ENCODE peak calls at places on chromosomes 5 and 9, in seven cellular contexts. F, E, P, N, M, Q and B are unnamed samples.
A peak's percentile ranks its signal among the peaks of the same experiment; 100 is the strongest.

GRCh38 chr5:36887532-36887931 is 11.0 kb downstream of the NIPBL start:
- DNase-seq in N (no peak), E (peak; percentile 15), Q (no peak), F (no peak), M (no peak), P (no peak), B (no peak)

GRCh38 chr9:136358016-136358415 is 5.5 kb downstream of the DNLZ start:
- DNase-seq in M (no peak), F (no peak), Q (no peak), N (no peak), P (no peak), E (no peak), B (no peak)

GRCh38 chr9:93677061-93677571 is 100.7 kb downstream of the PHF2 start:
- DNase-seq in Q (no peak), E (no peak), P (peak; percentile 29), F (peak; percentile 7), N (peak; percentile 1), M (no peak), B (peak; percentile 12)

GRCh38 chr9:91820949-91821880 is 128.8 kb downstream of the ROR2 start:
- DNase-seq in M (no peak), P (no peak), E (no peak), N (no peak), Q (no peak), F (no peak), B (no peak)

GRCh38 chr5:74763504-74763903 is 3.4 kb downstream of the GFM2 start:
- DNase-seq in P (no peak), E (peak; percentile 23), M (no peak), Q (no peak), N (no peak), F (no peak), B (no peak)

GRCh38 chr9:132372177-132373095 is 17.6 kb upstream of the SETX start:
- DNase-seq in M (peak; percentile 40), P (peak; percentile 77), N (peak; percentile 61), F (peak; percentile 36), E (no peak), Q (no peak), B (no peak)

GRCh38 chr5:149271717-149272558 is at the start of gene AFAP1L1:
- DNase-seq in E (peak; percentile 81), P (peak; percentile 67), M (peak; percentile 53), Q (no peak), N (peak; percentile 78), F (peak; percentile 82), B (peak; percentile 53)

GRCh38 chr5:124022966-124023365 is 511.0 kb downstream of the CSNK1G3 start:
- DNase-seq in F (no peak), N (no peak), E (no peak), M (no peak), Q (no peak), P (no peak), B (no peak)

GRCh38 chr9:78903581-78903980 is 606.7 kb downstream of the PSAT1 start:
- DNase-seq in M (no peak), E (no peak), Q (no peak), F (no peak), N (no peak), P (no peak), B (no peak)

GRCh38 chr9:31608413-31608812 is 776.0 kb upstream of the ACO1 start:
- DNase-seq in Q (no peak), M (peak; percentile 6), P (no peak), N (no peak), E (no peak), F (no peak), B (no peak)

GRCh38 chr9:112753725-112754124 is 3.2 kb downstream of the SNX30 start:
- DNase-seq in M (peak; percentile 61), E (peak; percentile 76), P (no peak), F (no peak), Q (no peak), N (no peak), B (no peak)

GRCh38 chr5:140219068-140219971 is 44.3 kb downstream of the CYSTM1 start:
- DNase-seq in F (no peak), M (no peak), P (no peak), N (no peak), Q (no peak), E (no peak), B (no peak)

GRCh38 chr9:124673063-124673462 is 98.0 kb downstream of the NR6A1 start:
- DNase-seq in Q (no peak), M (no peak), F (no peak), P (no peak), E (no peak), N (no peak), B (no peak)

GRCh38 chr5:64807505-64807904 is 38.8 kb downstream of the CWC27 start:
- DNase-seq in N (no peak), Q (no peak), M (no peak), F (no peak), P (no peak), E (no peak), B (no peak)

GRCh38 chr5:172795401-172795977 is 24.5 kb upstream of the DUSP1 start:
- DNase-seq in P (peak; percentile 89), Q (no peak), E (peak; percentile 53), N (no peak), M (no peak), F (peak; percentile 95), B (no peak)

GRCh38 chr5:55226934-55227737 is at the start of gene MCIDAS:
- DNase-seq in M (peak; percentile 66), Q (no peak), N (peak; percentile 52), P (no peak), F (peak; percentile 20), E (peak; percentile 90), B (peak; percentile 72)
- TF ChIP-seq CTCF in M (no peak), Q (peak; percentile 12), N (no peak), P (no peak), F (peak; percentile 21), E (peak; percentile 55), B (no peak)

GRCh38 chr9:82105729-82106128 is 117.2 kb downstream of the SPATA31D1 start:
- DNase-seq in M (no peak), P (no peak), F (no peak), Q (no peak), N (no peak), E (no peak), B (no peak)
- TF ChIP-seq CTCF in M (no peak), P (no peak), F (no peak), Q (no peak), N (no peak), E (no peak), B (no peak)

GRCh38 chr9:6195714-6196360 is 19.8 kb upstream of the IL33 start:
- DNase-seq in Q (no peak), N (no peak), P (no peak), M (no peak), F (no peak), E (no peak), B (no peak)

GRCh38 chr9:6199596-6199995 is 16.0 kb upstream of the IL33 start:
- DNase-seq in E (no peak), F (no peak), N (no peak), Q (no peak), M (no peak), P (no peak), B (no peak)

GRCh38 chr9:6198251-6198650 is 17.4 kb upstream of the IL33 start:
- DNase-seq in Q (no peak), M (no peak), P (no peak), F (no peak), N (no peak), E (no peak), B (no peak)

GRCh38 chr9:6194934-6195333 is 20.7 kb upstream of the IL33 start:
- DNase-seq in F (no peak), Q (no peak), N (no peak), M (no peak), P (no peak), E (no peak), B (no peak)

GRCh38 chr9:6197330-6197729 is 18.3 kb upstream of the IL33 start:
- DNase-seq in P (no peak), M (no peak), N (peak; percentile 28), F (no peak), E (no peak), Q (no peak), B (no peak)
- TF ChIP-seq CTCF in P (peak; percentile 11), M (peak; percentile 17), N (peak; percentile 53), F (peak; percentile 64), E (no peak), Q (no peak), B (no peak)

DNA sequence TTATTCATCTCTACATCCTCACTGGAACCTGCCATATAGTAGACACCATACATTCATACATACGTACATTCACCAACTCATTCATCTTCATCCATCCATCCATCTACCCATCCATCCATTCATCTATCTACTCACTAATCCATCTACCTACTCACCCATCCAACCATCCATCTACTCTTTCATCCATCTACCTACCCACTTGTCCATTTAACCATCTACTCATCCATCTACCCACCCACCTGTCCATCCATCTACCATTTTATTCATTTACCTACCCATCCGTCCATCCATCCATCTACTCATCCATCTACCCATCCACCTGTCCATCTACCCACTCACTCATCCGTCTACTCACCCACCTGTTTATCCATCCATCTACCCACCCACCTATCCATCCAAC is 31.9 kb upstream of the LCP2 start:
- DNase-seq in F (no peak), Q (no peak), E (no peak), N (no peak), P (no peak), M (no peak), B (no peak)
- TF ChIP-seq CTCF in F (no peak), Q (no peak), E (no peak), N (no peak), P (no peak), M (no peak), B (no peak)

DNA sequence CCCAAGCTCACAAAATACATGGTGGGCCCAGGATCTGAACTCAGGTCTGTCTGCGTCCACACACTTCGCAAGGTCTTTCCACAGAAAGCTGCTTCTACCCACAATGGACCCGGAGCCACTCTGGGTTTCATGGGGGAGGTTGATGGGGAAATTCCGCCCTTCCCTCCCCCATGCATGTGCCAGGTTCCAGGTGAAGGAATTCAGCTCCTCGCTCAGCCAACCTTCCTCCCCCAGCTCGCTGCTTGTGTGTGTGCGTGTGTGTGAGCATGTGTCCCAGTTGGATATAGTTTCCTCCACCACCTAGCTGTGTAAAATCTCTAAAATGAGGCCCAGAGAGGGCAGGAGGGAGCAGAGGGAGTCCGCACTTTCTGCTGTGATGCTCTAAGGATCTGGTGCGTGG is 1.0 kb downstream of the PTGS1 start:
- DNase-seq in E (no peak), Q (no peak), M (no peak), N (no peak), P (no peak), F (no peak), B (no peak)
- TF ChIP-seq CTCF in E (no peak), Q (no peak), M (no peak), N (no peak), P (no peak), F (no peak), B (no peak)